ENCODE peak calls at places on chromosomes 13 and 19, in five cellular contexts. W, A, E, B and J are unnamed samples.
A peak's percentile ranks its signal among the peaks of the same experiment; 100 is the strongest.

GRCh38 chr19:45526143-45526542 is 18.9 kb downstream of the VASP start:
- DNase-seq in B (peak; percentile 68), W (peak; percentile 62), A (peak; percentile 89), E (no peak), J (no peak)

GRCh38 chr13:73060251-73061160 is 1.7 kb downstream of the KLF5 start:
- DNase-seq in E (peak; percentile 7), W (no peak), B (peak; percentile 12), A (peak; percentile 37), J (no peak)

GRCh38 chr19:13277104-13277809 is 127.0 kb downstream of the IER2 start:
- DNase-seq in W (peak; percentile 63), B (peak; percentile 71), A (peak; percentile 73), E (peak; percentile 84), J (peak; percentile 64)

GRCh38 chr19:52786078-52786463 is 520 bp downstream of the ZNF600 start:
- DNase-seq in E (no peak), B (no peak), A (peak; percentile 35), W (peak; percentile 17), J (no peak)

GRCh38 chr19:524062-524674 is 7.4 kb upstream of the CDC34 start:
- DNase-seq in A (no peak), E (no peak), W (no peak), B (no peak), J (no peak)

GRCh38 chr19:1566392-1567115 is 1.6 kb downstream of the MEX3D start:
- DNase-seq in W (peak; percentile 51), B (peak; percentile 84), E (no peak), A (peak; percentile 94), J (peak; percentile 87)

GRCh38 chr19:8001651-8001994 is 3.8 kb downstream of the ELAVL1 start:
- DNase-seq in E (no peak), W (peak; percentile 23), B (no peak), A (no peak), J (no peak)

GRCh38 chr13:79096099-79096498 is 310.0 kb downstream of the RBM26 start:
- DNase-seq in E (no peak), W (no peak), B (no peak), A (no peak), J (no peak)

GRCh38 chr13:107203146-107203847 is 635.4 kb upstream of the ARGLU1 start:
- DNase-seq in E (no peak), W (no peak), A (peak; percentile 73), B (peak; percentile 27), J (no peak)

GRCh38 chr13:54574791-54575190 is 1546.2 kb downstream of the OLFM4 start:
- DNase-seq in A (no peak), B (no peak), E (no peak), W (no peak), J (no peak)

GRCh38 chr19:1102407-1103106 is 1.2 kb upstream of the GPX4 start:
- DNase-seq in A (no peak), E (no peak), B (no peak), W (no peak), J (no peak)

GRCh38 chr13:80499536-80500280 is 158.8 kb upstream of the SPRY2 start:
- DNase-seq in E (no peak), W (no peak), B (no peak), A (no peak), J (no peak)

GRCh38 chr13:100269837-100270236 is 180.9 kb downstream of the PCCA start:
- DNase-seq in W (peak; percentile 38), E (no peak), B (no peak), A (no peak), J (peak; percentile 82)

GRCh38 chr13:65653548-65654078 is 1576.5 kb downstream of the PCDH9 start:
- DNase-seq in W (no peak), A (no peak), E (no peak), B (no peak), J (no peak)

GRCh38 chr13:87274209-87274819 is 396.9 kb upstream of the SLITRK5 start:
- DNase-seq in A (peak; percentile 78), W (peak; percentile 29), E (peak; percentile 9), B (peak; percentile 60), J (no peak)

GRCh38 chr13:36030670-36031331 is 100.4 kb downstream of the DCLK1 start:
- DNase-seq in A (peak; percentile 3), W (no peak), B (no peak), E (no peak), J (no peak)

GRCh38 chr19:16085115-16085514 is 8.8 kb downstream of the TPM4 start:
- DNase-seq in A (no peak), W (no peak), E (no peak), B (no peak), J (no peak)

GRCh38 chr13:79866436-79866835 is 385.5 kb downstream of the NDFIP2 start:
- DNase-seq in B (no peak), A (no peak), W (no peak), E (no peak), J (no peak)

GRCh38 chr19:35049456-35049855 is 7.9 kb downstream of the HPN start:
- DNase-seq in A (no peak), E (no peak), W (no peak), B (no peak), J (no peak)

GRCh38 chr19:58554494-58555368 is at the start of gene CHMP2A:
- DNase-seq in E (peak; percentile 93), A (peak; percentile 99), B (peak; percentile 97), W (peak; percentile 98), J (peak; percentile 99)

GRCh38 chr19:16377521-16377920 is 52.9 kb downstream of the KLF2 start:
- DNase-seq in W (no peak), E (no peak), B (no peak), A (no peak), J (no peak)

GRCh38 chr19:28544451-28545261 is 668.3 kb downstream of the UQCRFS1 start:
- DNase-seq in B (no peak), W (no peak), A (no peak), E (no peak), J (no peak)

GRCh38 chr19:1009043-1009975 is 9.1 kb downstream of the GRIN3B start:
- DNase-seq in A (no peak), E (no peak), W (no peak), B (no peak), J (no peak)

GRCh38 chr13:46578590-46578975 is 25.6 kb downstream of the LRCH1 start:
- DNase-seq in E (no peak), B (no peak), A (no peak), W (no peak), J (no peak)

GRCh38 chr19:29263305-29264080 is 50.5 kb upstream of the UQCRFS1 start:
- DNase-seq in A (peak; percentile 78), W (peak; percentile 45), E (peak; percentile 38), B (peak; percentile 62), J (no peak)

GRCh38 chr13:75796825-75797224 is 160.7 kb downstream of the LMO7 start:
- DNase-seq in W (no peak), E (no peak), A (no peak), B (no peak), J (no peak)

GRCh38 chr19:33194527-33194883 is 375 bp downstream of the LRP3 start:
- DNase-seq in A (peak; percentile 47), W (no peak), E (no peak), B (no peak), J (no peak)

GRCh38 chr13:19117913-19118739 is 63.5 kb downstream of the TUBA3C start:
- DNase-seq in A (no peak), E (no peak), B (no peak), W (no peak), J (no peak)

GRCh38 chr13:51636349-51636890 is 52.2 kb downstream of the WDFY2 start:
- DNase-seq in A (no peak), W (no peak), E (no peak), B (no peak), J (no peak)

GRCh38 chr19:12481781-12482504 is 2.7 kb downstream of the ZNF709 start:
- DNase-seq in E (no peak), B (no peak), W (no peak), A (no peak), J (no peak)

GRCh38 chr19:33678796-33679195 is 57.0 kb downstream of the CHST8 start:
- DNase-seq in B (no peak), A (no peak), W (no peak), E (no peak), J (peak; percentile 33)

GRCh38 chr19:55345101-55345817 is 5.6 kb downstream of the KMT5C start:
- DNase-seq in A (no peak), W (no peak), B (no peak), E (no peak), J (no peak)

GRCh38 chr19:33444993-33445751 is 71.7 kb downstream of the CEBPG start:
- DNase-seq in A (no peak), E (no peak), W (no peak), B (no peak), J (no peak)

GRCh38 chr19:33387351-33388230 is 14.1 kb downstream of the CEBPG start:
- DNase-seq in B (no peak), A (no peak), E (no peak), W (no peak), J (peak; percentile 70)

GRCh38 chr19:46736544-46737274 is 9.1 kb upstream of the FKRP start:
- DNase-seq in A (peak; percentile 52), E (no peak), B (no peak), W (no peak), J (peak; percentile 82)

GRCh38 chr19:43474487-43474886 is 9.1 kb upstream of the LYPD3 start:
- DNase-seq in A (no peak), E (no peak), B (no peak), W (no peak), J (no peak)
- H3K4me3 ChIP-seq in A (peak overlapping the region; percentile 40), E (no peak overlapping the region), B (no peak overlapping the region), W (no peak overlapping the region), J (no peak overlapping the region)

GRCh38 chr13:110342474-110342873 is 35.4 kb downstream of the COL4A2 start:
- DNase-seq in B (no peak), W (no peak), E (no peak), A (no peak), J (no peak)
- H3K4me1 ChIP-seq in B (peaks cover 37% of the 10 kb centered on the region), W (peaks cover 19% of the 10 kb centered on the region), E (peaks cover 17% of the 10 kb centered on the region), A (peaks cover 44% of the 10 kb centered on the region), J (peaks cover 5% of the 10 kb centered on the region)

GRCh38 chr19:19946226-19946625 is 45.5 kb downstream of the ZNF93 start:
- DNase-seq in B (no peak), E (no peak), W (no peak), A (no peak), J (no peak)

GRCh38 chr19:19943848-19944582 is 43.3 kb downstream of the ZNF93 start:
- DNase-seq in E (no peak), B (no peak), W (no peak), A (no peak), J (no peak)

GRCh38 chr19:19944583-19944880 is 43.8 kb downstream of the ZNF93 start:
- DNase-seq in A (no peak), E (no peak), W (no peak), B (no peak), J (no peak)

GRCh38 chr19:19948800-19949199 is 48.1 kb downstream of the ZNF93 start:
- DNase-seq in A (no peak), E (no peak), B (no peak), W (no peak), J (no peak)
- H3K9me3 ChIP-seq in A (no peaks in the 10 kb centered on the region), E (no peaks in the 10 kb centered on the region), B (peaks cover 3% of the 10 kb centered on the region), W (no peaks in the 10 kb centered on the region), J (no peaks in the 10 kb centered on the region)

GRCh38 chr13:101457176-101457575 is 4.7 kb downstream of the ITGBL1 start:
- DNase-seq in E (no peak), B (no peak), A (no peak), W (no peak), J (no peak)
- H3K4me3 ChIP-seq in E (no peak overlapping the region), B (no peak overlapping the region), A (no peak overlapping the region), W (no peak overlapping the region), J (no peak overlapping the region)

GRCh38 chr13:114025432-114026127 is 51.7 kb upstream of the C13orf46 start:
- DNase-seq in B (no peak), W (no peak), A (peak; percentile 38), E (no peak), J (no peak)
- H3K4me1 ChIP-seq in B (peaks cover 17% of the 10 kb centered on the region), W (peaks cover 7% of the 10 kb centered on the region), A (peaks cover 13% of the 10 kb centered on the region), E (no peaks in the 10 kb centered on the region), J (no peaks in the 10 kb centered on the region)